ENCODE peak calls at places on chromosomes 13 and 19, in five cellular contexts. A is NCI-H1105 treated with DMSO at 0.1 percent for 48 hours, T is heart right ventricle, Y is neural progenitor cell, G is left cardiac atrium. O is an unnamed sample.

GRCh38 chr13:113531041-113531873 is 40.7 kb upstream of the DCUN1D2 start:
- DNase-seq in A (no peak), T (no peak), Y (no peak), G (no peak), O (no peak)

GRCh38 chr19:2050991-2051770 is at the start of gene MKNK2:
- DNase-seq in A (peak; percentile 78), T (peak; percentile 96), Y (peak; percentile 97), G (peak; percentile 95), O (peak; percentile 81)

GRCh38 chr13:97781891-97782305 is 171.6 kb upstream of the IPO5 start:
- DNase-seq in A (no peak), T (no peak), Y (no peak), G (peak; percentile 27), O (no peak)

GRCh38 chr13:52359534-52359933 is 46.4 kb downstream of the THSD1 start:
- DNase-seq in A (no peak), T (no peak), Y (no peak), G (no peak), O (no peak)

GRCh38 chr13:60696602-60697001 is 299.6 kb downstream of the TDRD3 start:
- DNase-seq in A (no peak), T (no peak), Y (no peak), G (no peak), O (no peak)

GRCh38 chr13:102724923-102725322 is 30.1 kb upstream of the METTL21C start:
- DNase-seq in A (no peak), T (no peak), Y (no peak), G (no peak), O (peak; percentile 75)

GRCh38 chr13:49936943-49937273 is 768 bp upstream of the SPRYD7 start:
- DNase-seq in A (no peak), T (peak; percentile 35), Y (peak; percentile 54), G (no peak), O (peak; percentile 20)

GRCh38 chr19:2426661-2427322 is 594 bp downstream of the TIMM13 start:
- DNase-seq in A (no peak), T (peak; percentile 51), Y (peak; percentile 79), G (peak; percentile 61), O (peak; percentile 20)

GRCh38 chr13:27583645-27584044 is 36.7 kb downstream of the LNX2 start:
- DNase-seq in A (no peak), T (no peak), Y (no peak), G (no peak), O (no peak)

GRCh38 chr19:3936506-3937442 is 3.9 kb downstream of the NMRK2 start:
- DNase-seq in A (no peak), T (no peak), Y (no peak), G (no peak), O (no peak)

GRCh38 chr13:26017932-26018690 is 33.7 kb downstream of the SHISA2 start:
- DNase-seq in A (no peak), T (no peak), Y (no peak), G (no peak), O (no peak)

GRCh38 chr13:39209731-39210633 is 171.7 kb downstream of the NHLRC3 start:
- DNase-seq in A (no peak), T (no peak), Y (no peak), G (no peak), O (no peak)

GRCh38 chr13:79225487-79226232 is 180.4 kb downstream of the RBM26 start:
- DNase-seq in A (peak; percentile 11), T (no peak), Y (no peak), G (no peak), O (no peak)

GRCh38 chr19:48623556-48624066 is 4.3 kb downstream of the SPHK2 start:
- DNase-seq in A (no peak), T (no peak), Y (peak; percentile 47), G (no peak), O (peak; percentile 33)

GRCh38 chr13:111359237-111359915 is 38.9 kb downstream of the TEX29 start:
- DNase-seq in A (no peak), T (no peak), Y (peak; percentile 63), G (no peak), O (no peak)

GRCh38 chr19:47660435-47660832 is 51.5 kb downstream of the BICRA start:
- DNase-seq in A (no peak), T (no peak), Y (no peak), G (no peak), O (peak; percentile 94)

GRCh38 chr13:36728006-36728405 is 54.2 kb downstream of the SERTM1 start:
- DNase-seq in A (no peak), T (no peak), Y (no peak), G (no peak), O (no peak)

GRCh38 chr13:34833562-34834182 is 108.4 kb upstream of the NBEA start:
- DNase-seq in A (no peak), T (no peak), Y (peak; percentile 25), G (no peak), O (peak; percentile 24)

GRCh38 chr13:51048166-51048461 is 63.0 kb downstream of the C13orf42 start:
- DNase-seq in A (no peak), T (no peak), Y (no peak), G (no peak), O (no peak)

GRCh38 chr19:6065685-6066365 is 44.5 kb downstream of the RFX2 start:
- DNase-seq in A (peak; percentile 72), T (peak; percentile 52), Y (no peak), G (peak; percentile 51), O (peak; percentile 79)

GRCh38 chr19:27752530-27753184 is 1460.3 kb downstream of the UQCRFS1 start:
- DNase-seq in A (no peak), T (no peak), Y (no peak), G (no peak), O (no peak)

GRCh38 chr19:49116544-49116943 is 2.4 kb downstream of the LIN7B start:
- DNase-seq in A (no peak), T (no peak), Y (no peak), G (peak; percentile 52), O (no peak)

GRCh38 chr19:35882074-35882832 is 13.9 kb downstream of the APLP1 start:
- DNase-seq in A (peak; percentile 48), T (no peak), Y (peak; percentile 42), G (no peak), O (peak; percentile 90)

GRCh38 chr13:48431987-48432615 is 19.2 kb upstream of the LPAR6 start:
- DNase-seq in A (no peak), T (no peak), Y (no peak), G (no peak), O (no peak)

GRCh38 chr13:24727731-24728601 is 36.0 kb upstream of the RNF17 start:
- DNase-seq in A (peak; percentile 0), T (no peak), Y (peak; percentile 85), G (peak; percentile 66), O (peak; percentile 93)

GRCh38 chr19:15173746-15174404 is 26.9 kb downstream of the NOTCH3 start:
- DNase-seq in A (no peak), T (no peak), Y (no peak), G (no peak), O (no peak)

GRCh38 chr13:47069133-47069532 is 172.3 kb upstream of the HTR2A start:
- DNase-seq in A (no peak), T (no peak), Y (no peak), G (no peak), O (no peak)

GRCh38 chr13:89212186-89212585 is 1541.0 kb downstream of the SLITRK5 start:
- DNase-seq in A (peak; percentile 84), T (no peak), Y (no peak), G (no peak), O (no peak)

GRCh38 chr13:53004605-53005004 is 24.0 kb upstream of the OLFM4 start:
- DNase-seq in A (no peak), T (no peak), Y (peak; percentile 16), G (no peak), O (peak; percentile 5)

GRCh38 chr13:51770681-51771417 is 33.1 kb downstream of the DHRS12 start:
- DNase-seq in A (no peak), T (no peak), Y (no peak), G (no peak), O (no peak)

GRCh38 chr19:48455171-48455907 is at the start of gene KCNJ14:
- DNase-seq in A (no peak), T (no peak), Y (no peak), G (no peak), O (no peak)

GRCh38 chr19:54481326-54481930 is 8.3 kb upstream of the CDC42EP5 start:
- DNase-seq in A (peak; percentile 69), T (no peak), Y (peak; percentile 93), G (no peak), O (peak; percentile 86)

GRCh38 chr19:39864118-39864517 is 17.9 kb upstream of the FBL start:
- DNase-seq in A (no peak), T (no peak), Y (no peak), G (no peak), O (no peak)

GRCh38 chr19:16645140-16645539 is 14.8 kb downstream of the SMIM7 start:
- DNase-seq in A (no peak), T (no peak), Y (no peak), G (no peak), O (no peak)

O was measured in HT-29.